ENCODE peak calls at places on chromosomes 6 and 20, in five cellular contexts. H is upper lobe of left lung, E is K562, S is HCT116, R is HepG2. W is an unnamed sample.

GRCh38 chr6:72788188-72788587 is 166.3 kb downstream of the KCNQ5 start:
- ATAC-seq in H (no peak), E (no peak), S (no peak), R (no peak), W (no peak)

GRCh38 chr6:30185846-30186484 is 22.6 kb downstream of the TRIM15 start:
- ATAC-seq in H (no peak), E (no peak), S (no peak), R (peak), W (no peak)

GRCh38 chr6:40389176-40389767 is 197.9 kb downstream of the LRFN2 start:
- ATAC-seq in H (no peak), E (no peak), S (no peak), R (no peak), W (no peak)

GRCh38 chr6:163764565-163764964 is 350.0 kb downstream of the QKI start:
- ATAC-seq in H (peak), E (peak), S (no peak), R (no peak), W (peak)

GRCh38 chr20:20130399-20130798 is 78.1 kb downstream of the CFAP61 start:
- ATAC-seq in H (no peak), E (no peak), S (peak), R (peak), W (no peak)

GRCh38 chr6:81307640-81308214 is 444.8 kb downstream of the TENT5A start:
- ATAC-seq in H (no peak), E (no peak), S (no peak), R (no peak), W (no peak)

GRCh38 chr6:5162401-5162800 is 77.3 kb downstream of the PPP1R3G start:
- ATAC-seq in H (no peak), E (no peak), S (no peak), R (no peak), W (no peak)

GRCh38 chr20:13285408-13285807 is 64.3 kb downstream of the ISM1 start:
- ATAC-seq in H (no peak), E (no peak), S (peak), R (no peak), W (no peak)

GRCh38 chr6:46054531-46054930 is 38.9 kb upstream of the CLIC5 start:
- ATAC-seq in H (no peak), E (no peak), S (no peak), R (no peak), W (no peak)

GRCh38 chr6:42961020-42961470 is 491 bp downstream of the GNMT start:
- ATAC-seq in H (no peak), E (no peak), S (no peak), R (peak), W (peak)

GRCh38 chr6:90502866-90503407 is 83.9 kb downstream of the MAP3K7 start:
- ATAC-seq in H (no peak), E (peak), S (peak), R (peak), W (no peak)

GRCh38 chr6:87817226-87817625 is 115.2 kb upstream of the AKIRIN2 start:
- ATAC-seq in H (no peak), E (no peak), S (no peak), R (no peak), W (no peak)

GRCh38 chr20:25046181-25046641 is 11.7 kb downstream of the ACSS1 start:
- ATAC-seq in H (no peak), E (no peak), S (no peak), R (peak), W (no peak)

GRCh38 chr6:96760153-96760687 is 77.1 kb downstream of the GPR63 start:
- ATAC-seq in H (no peak), E (no peak), S (peak), R (no peak), W (no peak)

GRCh38 chr6:132780770-132781371 is 17.6 kb downstream of the SLC18B1 start:
- ATAC-seq in H (no peak), E (peak), S (peak), R (peak), W (no peak)

GRCh38 chr6:85077098-85077497 is 312.7 kb upstream of the TBX18 start:
- ATAC-seq in H (no peak), E (no peak), S (peak), R (no peak), W (no peak)

GRCh38 chr6:72579865-72580264 is 42.0 kb upstream of the KCNQ5 start:
- ATAC-seq in H (no peak), E (peak), S (no peak), R (no peak), W (no peak)

GRCh38 chr20:16314320-16314719 is 258.9 kb downstream of the KIF16B start:
- ATAC-seq in H (no peak), E (no peak), S (no peak), R (no peak), W (no peak)

GRCh38 chr20:11170025-11170424 is 496.2 kb upstream of the JAG1 start:
- ATAC-seq in H (no peak), E (no peak), S (no peak), R (no peak), W (no peak)

GRCh38 chr20:46325788-46326472 is 17.6 kb upstream of the CDH22 start:
- ATAC-seq in H (no peak), E (no peak), S (no peak), R (no peak), W (no peak)

GRCh38 chr6:33118525-33119123 is 42.8 kb downstream of the HLA-DPB1 start:
- ATAC-seq in H (peak), E (peak), S (peak), R (no peak), W (no peak)

GRCh38 chr6:109237986-109238329 is 142.7 kb downstream of the CEP57L1 start:
- ATAC-seq in H (no peak), E (no peak), S (no peak), R (no peak), W (no peak)
- TF ChIP-seq POLR2A in H (no peak), E (no peak), S (no peak), R (no peak), W (no peak)

GRCh38 chr6:89022747-89023289 is 57.7 kb upstream of the PNRC1 start:
- ATAC-seq in H (peak), E (no peak), S (no peak), R (no peak), W (peak)

GRCh38 chr6:89021629-89022028 is 58.2 kb upstream of the RNGTT start:
- ATAC-seq in H (no peak), E (no peak), S (no peak), R (no peak), W (no peak)

GRCh38 chr6:89024456-89024855 is 56.1 kb upstream of the PNRC1 start:
- ATAC-seq in H (no peak), E (no peak), S (no peak), R (no peak), W (peak)

GRCh38 chr6:89025633-89026032 is 54.9 kb upstream of the PNRC1 start:
- ATAC-seq in H (no peak), E (no peak), S (no peak), R (no peak), W (no peak)

DNA sequence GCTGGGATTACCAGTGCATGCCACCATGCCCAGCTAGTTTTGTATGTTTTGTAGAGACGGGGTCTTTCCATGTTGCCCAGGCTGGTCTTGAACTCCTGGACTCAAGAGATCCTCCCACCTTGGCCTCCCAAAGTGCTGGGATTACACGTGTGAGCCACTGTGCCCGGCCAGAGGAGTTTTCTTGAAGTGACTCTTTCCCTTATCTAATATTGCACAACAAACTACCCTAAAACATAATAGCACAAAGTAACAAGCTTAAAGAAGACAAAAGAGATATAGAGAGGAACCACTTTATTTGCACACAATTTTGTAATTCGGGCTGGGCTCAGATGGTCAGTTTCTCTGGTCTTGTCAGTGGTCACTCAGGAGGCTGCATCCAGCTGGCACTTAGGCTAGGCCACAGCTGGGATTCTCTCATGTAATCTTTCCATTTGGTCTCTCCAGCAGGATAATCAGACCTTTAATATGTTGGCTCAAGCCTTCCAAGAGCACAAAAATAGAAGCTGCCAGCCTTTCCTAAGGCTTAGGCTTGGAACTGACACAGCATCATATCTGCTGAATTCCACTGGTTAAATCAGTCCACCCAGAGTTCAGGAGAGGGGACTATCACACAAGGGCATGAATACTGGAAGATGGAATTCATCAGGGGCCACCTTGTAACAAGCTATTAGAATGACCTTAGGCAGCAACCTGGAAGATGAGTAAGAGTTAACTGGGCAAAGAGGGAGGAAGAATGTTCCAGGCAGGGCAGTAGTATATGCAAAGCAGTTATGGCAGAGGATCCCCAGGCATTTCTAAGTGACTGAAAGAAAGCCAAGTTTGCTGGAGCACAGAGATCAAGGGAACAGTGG is 56.7 kb upstream of the PNRC1 start:
- ATAC-seq in H (peak), E (no peak), S (no peak), R (no peak), W (peak)
- H3K27ac ChIP-seq in H (peak), E (no peak), S (no peak), R (no peak), W (peak)

GRCh38 chr6:56370591-56371198 is 123.3 kb upstream of the COL21A1 start:
- ATAC-seq in H (peak), E (no peak), S (peak), R (peak), W (peak)
- TF ChIP-seq POLR2AphosphoS5 in H (no peak), E (no peak), S (peak), R (no peak), W (peak)

GRCh38 chr20:32484221-32485125 is 100.7 kb downstream of the NOL4L start:
- ATAC-seq in H (peak), E (no peak), S (peak), R (peak), W (no peak)
- TF ChIP-seq POLR2A in H (no peak), E (no peak), S (no peak), R (no peak), W (no peak)

DNA sequence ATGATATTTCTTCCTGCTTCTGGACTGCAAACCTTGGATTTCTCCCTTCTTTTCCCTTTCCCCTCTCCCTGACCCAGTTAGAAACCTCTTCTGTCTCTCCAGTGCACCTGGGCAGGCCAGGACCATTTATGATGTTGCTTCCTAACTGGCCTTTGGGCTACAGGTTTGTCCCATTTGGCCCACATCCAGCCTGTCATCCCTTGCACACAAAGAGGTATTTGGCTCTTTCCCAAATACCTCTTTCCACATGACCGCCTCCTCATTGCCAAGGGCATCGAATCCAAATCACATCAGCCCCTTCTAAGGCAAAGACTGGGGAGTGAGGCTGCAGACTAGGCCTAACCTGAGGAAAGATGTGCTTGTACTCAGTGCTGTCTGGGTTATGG is 13.6 kb downstream of the FGD2 start:
- ATAC-seq in H (no peak), E (no peak), S (no peak), R (no peak), W (no peak)
- H3K27ac ChIP-seq in H (no peak), E (peak), S (peak), R (no peak), W (peak)

DNA sequence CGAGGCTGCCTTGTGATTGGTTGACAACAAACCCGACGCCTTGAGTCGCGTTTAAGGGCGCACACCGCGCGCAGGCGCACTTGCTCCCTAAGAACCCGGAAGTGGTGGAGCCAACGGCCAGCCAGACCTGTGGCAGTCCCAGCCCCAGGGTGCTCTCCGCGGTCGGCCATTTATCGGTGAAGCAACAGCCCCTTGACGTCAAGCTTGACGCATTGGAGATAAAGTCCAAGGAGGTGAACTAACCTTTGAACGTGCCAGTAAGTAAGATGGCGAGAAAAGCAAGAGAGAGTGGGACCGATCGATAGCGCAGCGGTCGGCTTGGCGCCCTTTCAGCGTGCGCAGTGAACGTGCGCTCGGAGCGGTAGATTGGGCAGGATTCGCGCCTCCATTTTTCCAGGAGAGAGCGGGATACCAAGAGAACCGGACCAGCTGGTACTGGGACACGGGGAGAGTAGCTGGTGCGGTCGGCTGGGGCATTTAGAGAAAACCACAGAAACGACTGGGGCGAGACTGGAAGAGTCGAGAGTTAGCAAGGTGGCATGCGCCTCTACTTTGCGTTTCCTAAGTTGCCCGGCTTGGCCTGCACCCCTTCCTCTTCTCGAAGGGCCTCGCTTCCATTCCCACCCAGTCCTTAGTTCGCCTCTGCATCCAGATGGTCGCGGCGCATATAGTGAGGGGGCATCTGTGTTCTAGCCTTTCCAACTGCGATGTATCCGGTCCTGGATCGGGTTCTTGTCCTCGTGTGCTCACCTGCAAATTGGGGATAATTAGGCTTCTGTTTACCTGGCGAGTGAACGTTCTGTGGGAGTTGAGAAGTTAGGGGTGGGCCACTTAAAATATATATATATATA is at the start of gene CSTF1:
- ATAC-seq in H (peak), E (peak), S (peak), R (peak), W (peak)
- TF ChIP-seq POLR2AphosphoS5 in H (peak), E (peak), S (peak), R (peak), W (peak)